ENCODE peak calls at places on chromosome 19, in nine cellular contexts. One of them, this sample, is unnamed.

GRCh38 chr19:45218426-45218825 is 26.8 kb downstream of the EXOC3L2 start:
- DNase-seq in GM19239: no peak
- DNase-seq in stromal cell of bone marrow: no peak
- DNase-seq in T follicular helper cell: no peak
- DNase-seq in HT1080: no peak
- DNase-seq in substantia nigra: no peak
- DNase-seq in NCI-H2029 treated with DMSO at 0.1 percent for 48 hours: no peak
- DNase-seq in body of pancreas: no peak
- DNase-seq in neural crest cell: no peak
- DNase-seq in this sample: no peak

GRCh38 chr19:11179716-11180297 is 17.5 kb downstream of the KANK2 start:
- DNase-seq in body of pancreas: no peak
- DNase-seq in neural crest cell: no peak
- DNase-seq in stromal cell of bone marrow: no peak
- DNase-seq in substantia nigra: no peak
- DNase-seq in T follicular helper cell: no peak
- DNase-seq in NCI-H2029 treated with DMSO at 0.1 percent for 48 hours: no peak
- DNase-seq in HT1080: no peak
- DNase-seq in GM19239: no peak
- DNase-seq in this sample: no peak

GRCh38 chr19:43464089-43464775 is 1.2 kb downstream of the LYPD3 start:
- DNase-seq in GM19239: peak; percentile 57
- DNase-seq in NCI-H2029 treated with DMSO at 0.1 percent for 48 hours: no peak
- DNase-seq in HT1080: no peak
- DNase-seq in neural crest cell: peak; percentile 61
- DNase-seq in substantia nigra: peak; percentile 11
- DNase-seq in body of pancreas: peak; percentile 77
- DNase-seq in T follicular helper cell: no peak
- DNase-seq in stromal cell of bone marrow: no peak
- DNase-seq in this sample: no peak

GRCh38 chr19:11382898-11383705 is 1.0 kb downstream of the EPOR start:
- DNase-seq in neural crest cell: peak; percentile 44
- DNase-seq in body of pancreas: peak; percentile 58
- DNase-seq in stromal cell of bone marrow: no peak
- DNase-seq in substantia nigra: no peak
- DNase-seq in T follicular helper cell: peak; percentile 11
- DNase-seq in GM19239: no peak
- DNase-seq in HT1080: no peak
- DNase-seq in NCI-H2029 treated with DMSO at 0.1 percent for 48 hours: no peak
- DNase-seq in this sample: no peak

GRCh38 chr19:19501798-19502197 is 13.6 kb downstream of the TSSK6 start:
- DNase-seq in substantia nigra: no peak
- DNase-seq in NCI-H2029 treated with DMSO at 0.1 percent for 48 hours: no peak
- DNase-seq in stromal cell of bone marrow: no peak
- DNase-seq in neural crest cell: no peak
- DNase-seq in T follicular helper cell: no peak
- DNase-seq in body of pancreas: no peak
- DNase-seq in HT1080: no peak
- DNase-seq in GM19239: no peak
- DNase-seq in this sample: no peak

GRCh38 chr19:13817615-13818371 is 22.6 kb downstream of the ZSWIM4 start:
- DNase-seq in substantia nigra: no peak
- DNase-seq in NCI-H2029 treated with DMSO at 0.1 percent for 48 hours: peak; percentile 93
- DNase-seq in neural crest cell: peak; percentile 50
- DNase-seq in body of pancreas: peak; percentile 95
- DNase-seq in HT1080: no peak
- DNase-seq in GM19239: peak; percentile 64
- DNase-seq in T follicular helper cell: no peak
- DNase-seq in stromal cell of bone marrow: no peak
- DNase-seq in this sample: no peak

GRCh38 chr19:29965529-29965928 is 23.5 kb downstream of the URI1 start:
- DNase-seq in T follicular helper cell: no peak
- DNase-seq in HT1080: peak; percentile 42
- DNase-seq in body of pancreas: no peak
- DNase-seq in substantia nigra: no peak
- DNase-seq in NCI-H2029 treated with DMSO at 0.1 percent for 48 hours: no peak
- DNase-seq in neural crest cell: no peak
- DNase-seq in GM19239: no peak
- DNase-seq in stromal cell of bone marrow: no peak
- DNase-seq in this sample: no peak

GRCh38 chr19:32830231-32831014 is 39.1 kb downstream of the SLC7A9 start:
- DNase-seq in stromal cell of bone marrow: peak; percentile 30
- DNase-seq in substantia nigra: no peak
- DNase-seq in GM19239: no peak
- DNase-seq in body of pancreas: no peak
- DNase-seq in NCI-H2029 treated with DMSO at 0.1 percent for 48 hours: no peak
- DNase-seq in T follicular helper cell: no peak
- DNase-seq in HT1080: peak; percentile 92
- DNase-seq in neural crest cell: no peak
- DNase-seq in this sample: peak; percentile 80

GRCh38 chr19:35124098-35125060 is 8.8 kb downstream of the FXYD3 start:
- DNase-seq in NCI-H2029 treated with DMSO at 0.1 percent for 48 hours: peak; percentile 66
- DNase-seq in T follicular helper cell: peak; percentile 77
- DNase-seq in substantia nigra: peak; percentile 88
- DNase-seq in neural crest cell: no peak
- DNase-seq in body of pancreas: peak; percentile 93
- DNase-seq in GM19239: peak; percentile 99
- DNase-seq in HT1080: no peak
- DNase-seq in stromal cell of bone marrow: peak; percentile 88
- DNase-seq in this sample: peak; percentile 81

GRCh38 chr19:2714531-2715269 is 6.5 kb downstream of the DIRAS1 start:
- DNase-seq in HT1080: no peak
- DNase-seq in T follicular helper cell: no peak
- DNase-seq in substantia nigra: no peak
- DNase-seq in NCI-H2029 treated with DMSO at 0.1 percent for 48 hours: no peak
- DNase-seq in GM19239: no peak
- DNase-seq in neural crest cell: no peak
- DNase-seq in stromal cell of bone marrow: no peak
- DNase-seq in body of pancreas: no peak
- DNase-seq in this sample: no peak

GRCh38 chr19:29262085-29262484 is 49.1 kb upstream of the UQCRFS1 start:
- DNase-seq in body of pancreas: no peak
- DNase-seq in stromal cell of bone marrow: no peak
- DNase-seq in substantia nigra: no peak
- DNase-seq in neural crest cell: no peak
- DNase-seq in NCI-H2029 treated with DMSO at 0.1 percent for 48 hours: no peak
- DNase-seq in HT1080: no peak
- DNase-seq in T follicular helper cell: no peak
- DNase-seq in GM19239: no peak
- DNase-seq in this sample: no peak

GRCh38 chr19:18576383-18576782 is 4.7 kb downstream of the UBA52 start:
- DNase-seq in T follicular helper cell: no peak
- DNase-seq in HT1080: no peak
- DNase-seq in stromal cell of bone marrow: no peak
- DNase-seq in neural crest cell: no peak
- DNase-seq in body of pancreas: no peak
- DNase-seq in NCI-H2029 treated with DMSO at 0.1 percent for 48 hours: no peak
- DNase-seq in GM19239: no peak
- DNase-seq in substantia nigra: no peak
- DNase-seq in this sample: no peak

GRCh38 chr19:42857544-42857867 is 22.0 kb downstream of the PSG1 start:
- DNase-seq in body of pancreas: no peak
- DNase-seq in GM19239: no peak
- DNase-seq in neural crest cell: no peak
- DNase-seq in NCI-H2029 treated with DMSO at 0.1 percent for 48 hours: no peak
- DNase-seq in stromal cell of bone marrow: no peak
- DNase-seq in substantia nigra: no peak
- DNase-seq in HT1080: no peak
- DNase-seq in T follicular helper cell: no peak
- DNase-seq in this sample: no peak

This sample was measured in RCC 7860.